ENCODE peak calls at places on chromosome X, in six cellular contexts. One of them, this sample, is unnamed.

GRCh38 chrX:153643431-153644351 is 3.3 kb upstream of the DUSP9 start:
- DNase-seq in GM23338: peak
- DNase-seq in GM12878: no peak
- DNase-seq in OCI-LY7: no peak
- DNase-seq in epithelial cell of esophagus: peak
- DNase-seq in cardiac muscle cell: peak
- DNase-seq in this sample: no peak

GRCh38 chrX:4876268-4876667 is 1162.8 kb upstream of the PRKX start:
- DNase-seq in OCI-LY7: no peak
- DNase-seq in epithelial cell of esophagus: no peak
- DNase-seq in cardiac muscle cell: no peak
- DNase-seq in GM23338: no peak
- DNase-seq in GM12878: no peak
- DNase-seq in this sample: no peak

GRCh38 chrX:149979126-149979644 is 40.9 kb upstream of the EOLA2 start:
- DNase-seq in OCI-LY7: no peak
- DNase-seq in GM12878: no peak
- DNase-seq in GM23338: no peak
- DNase-seq in epithelial cell of esophagus: no peak
- DNase-seq in cardiac muscle cell: no peak
- DNase-seq in this sample: no peak

GRCh38 chrX:41921492-41922124 is 1.7 kb downstream of the CASK start:
- DNase-seq in GM23338: no peak
- DNase-seq in OCI-LY7: peak
- DNase-seq in cardiac muscle cell: no peak
- DNase-seq in epithelial cell of esophagus: peak
- DNase-seq in GM12878: peak
- DNase-seq in this sample: peak

GRCh38 chrX:134737061-134737460 is 78.8 kb upstream of the PLAC1 start:
- DNase-seq in epithelial cell of esophagus: no peak
- DNase-seq in OCI-LY7: no peak
- DNase-seq in GM12878: no peak
- DNase-seq in cardiac muscle cell: no peak
- DNase-seq in GM23338: no peak
- DNase-seq in this sample: no peak

GRCh38 chrX:123476636-123477219 is 256.1 kb downstream of the THOC2 start:
- DNase-seq in epithelial cell of esophagus: no peak
- DNase-seq in cardiac muscle cell: no peak
- DNase-seq in GM12878: no peak
- DNase-seq in OCI-LY7: no peak
- DNase-seq in GM23338: peak
- DNase-seq in this sample: no peak

GRCh38 chrX:119004920-119005524 is 30.6 kb downstream of the LONRF3 start:
- DNase-seq in cardiac muscle cell: peak
- DNase-seq in OCI-LY7: peak
- DNase-seq in GM12878: no peak
- DNase-seq in GM23338: peak
- DNase-seq in epithelial cell of esophagus: peak
- DNase-seq in this sample: peak

GRCh38 chrX:66914082-66914481 is 275.2 kb upstream of the EDA2R start:
- DNase-seq in epithelial cell of esophagus: peak
- DNase-seq in cardiac muscle cell: no peak
- DNase-seq in GM12878: no peak
- DNase-seq in GM23338: peak
- DNase-seq in OCI-LY7: no peak
- DNase-seq in this sample: no peak

GRCh38 chrX:150731795-150732194 is 38.6 kb downstream of the MTMR1 start:
- DNase-seq in epithelial cell of esophagus: peak
- DNase-seq in OCI-LY7: no peak
- DNase-seq in GM23338: no peak
- DNase-seq in GM12878: no peak
- DNase-seq in cardiac muscle cell: no peak
- DNase-seq in this sample: no peak

GRCh38 chrX:65586491-65586890 is 51.9 kb upstream of the LAS1L start:
- DNase-seq in cardiac muscle cell: no peak
- DNase-seq in GM23338: no peak
- DNase-seq in GM12878: no peak
- DNase-seq in OCI-LY7: no peak
- DNase-seq in epithelial cell of esophagus: peak
- DNase-seq in this sample: no peak

GRCh38 chrX:7904557-7904956 is 22.7 kb downstream of the PNPLA4 start:
- DNase-seq in GM12878: no peak
- DNase-seq in cardiac muscle cell: no peak
- DNase-seq in GM23338: no peak
- DNase-seq in epithelial cell of esophagus: peak
- DNase-seq in OCI-LY7: no peak
- DNase-seq in this sample: no peak

GRCh38 chrX:100747090-100747489 is 15.2 kb upstream of the SYTL4 start:
- DNase-seq in GM12878: no peak
- DNase-seq in GM23338: no peak
- DNase-seq in OCI-LY7: no peak
- DNase-seq in epithelial cell of esophagus: no peak
- DNase-seq in cardiac muscle cell: no peak
- DNase-seq in this sample: no peak

GRCh38 chrX:54230440-54231148 is 47.5 kb upstream of the FAM120C start:
- DNase-seq in GM12878: no peak
- DNase-seq in epithelial cell of esophagus: no peak
- DNase-seq in GM23338: peak
- DNase-seq in OCI-LY7: no peak
- DNase-seq in cardiac muscle cell: no peak
- DNase-seq in this sample: no peak

GRCh38 chrX:83469551-83469950 is 38.5 kb upstream of the POU3F4 start:
- DNase-seq in cardiac muscle cell: peak
- DNase-seq in GM12878: no peak
- DNase-seq in OCI-LY7: peak
- DNase-seq in GM23338: peak
- DNase-seq in epithelial cell of esophagus: peak
- DNase-seq in this sample: peak

GRCh38 chrX:96774116-96774515 is 89.5 kb downstream of the DIAPH2 start:
- DNase-seq in cardiac muscle cell: no peak
- DNase-seq in GM12878: no peak
- DNase-seq in epithelial cell of esophagus: no peak
- DNase-seq in OCI-LY7: no peak
- DNase-seq in GM23338: no peak
- DNase-seq in this sample: no peak

GRCh38 chrX:1341531-1342179 is 5.1 kb downstream of the IL3RA start:
- DNase-seq in GM12878: no peak
- DNase-seq in cardiac muscle cell: no peak
- DNase-seq in epithelial cell of esophagus: no peak
- DNase-seq in OCI-LY7: no peak
- DNase-seq in GM23338: no peak
- DNase-seq in this sample: no peak

GRCh38 chrX:23008431-23009099 is 8.8 kb downstream of the DDX53 start:
- DNase-seq in GM23338: peak
- DNase-seq in GM12878: no peak
- DNase-seq in OCI-LY7: peak
- DNase-seq in cardiac muscle cell: peak
- DNase-seq in epithelial cell of esophagus: peak
- DNase-seq in this sample: peak

GRCh38 chrX:95945528-95945927 is 739.1 kb upstream of the DIAPH2 start:
- DNase-seq in epithelial cell of esophagus: peak
- DNase-seq in cardiac muscle cell: no peak
- DNase-seq in GM12878: no peak
- DNase-seq in GM23338: no peak
- DNase-seq in OCI-LY7: no peak
- DNase-seq in this sample: no peak

GRCh38 chrX:10542549-10542948 is 77.8 kb downstream of the MID1 start:
- DNase-seq in GM23338: no peak
- DNase-seq in epithelial cell of esophagus: no peak
- DNase-seq in GM12878: no peak
- DNase-seq in cardiac muscle cell: no peak
- DNase-seq in OCI-LY7: no peak
- DNase-seq in this sample: no peak

GRCh38 chrX:133645977-133646750 is 230.9 kb upstream of the GPC4 start:
- DNase-seq in GM12878: no peak
- DNase-seq in cardiac muscle cell: no peak
- DNase-seq in epithelial cell of esophagus: peak
- DNase-seq in OCI-LY7: no peak
- DNase-seq in GM23338: no peak
- DNase-seq in this sample: no peak

GRCh38 chrX:57595381-57595811 is 3.6 kb downstream of the ZXDB start:
- DNase-seq in OCI-LY7: no peak
- DNase-seq in cardiac muscle cell: no peak
- DNase-seq in epithelial cell of esophagus: peak
- DNase-seq in GM23338: peak
- DNase-seq in GM12878: no peak
- DNase-seq in this sample: peak

GRCh38 chrX:51461053-51462050 is 35.0 kb downstream of the NUDT11 start:
- DNase-seq in OCI-LY7: peak
- DNase-seq in cardiac muscle cell: peak
- DNase-seq in GM12878: no peak
- DNase-seq in GM23338: peak
- DNase-seq in epithelial cell of esophagus: peak
- DNase-seq in this sample: peak

GRCh38 chrX:19888419-19888879 is 1.0 kb upstream of the SH3KBP1 start:
- DNase-seq in OCI-LY7: peak
- DNase-seq in GM12878: no peak
- DNase-seq in GM23338: peak
- DNase-seq in epithelial cell of esophagus: peak
- DNase-seq in cardiac muscle cell: peak
- DNase-seq in this sample: peak

GRCh38 chrX:31058284-31058683 is 13.6 kb downstream of the FTHL17 start:
- DNase-seq in epithelial cell of esophagus: no peak
- DNase-seq in OCI-LY7: no peak
- DNase-seq in cardiac muscle cell: no peak
- DNase-seq in GM23338: no peak
- DNase-seq in GM12878: no peak
- DNase-seq in this sample: no peak

GRCh38 chrX:31060013-31060412 is 11.8 kb downstream of the FTHL17 start:
- DNase-seq in OCI-LY7: no peak
- DNase-seq in GM23338: no peak
- DNase-seq in epithelial cell of esophagus: no peak
- DNase-seq in cardiac muscle cell: no peak
- DNase-seq in GM12878: no peak
- DNase-seq in this sample: no peak

GRCh38 chrX:31063114-31063513 is 8.7 kb downstream of the FTHL17 start:
- DNase-seq in cardiac muscle cell: no peak
- DNase-seq in OCI-LY7: no peak
- DNase-seq in GM12878: no peak
- DNase-seq in epithelial cell of esophagus: no peak
- DNase-seq in GM23338: no peak
- DNase-seq in this sample: peak

GRCh38 chrX:31057691-31058090 is 14.2 kb downstream of the FTHL17 start:
- DNase-seq in GM23338: no peak
- DNase-seq in GM12878: no peak
- DNase-seq in epithelial cell of esophagus: no peak
- DNase-seq in cardiac muscle cell: no peak
- DNase-seq in OCI-LY7: no peak
- DNase-seq in this sample: no peak

DNA sequence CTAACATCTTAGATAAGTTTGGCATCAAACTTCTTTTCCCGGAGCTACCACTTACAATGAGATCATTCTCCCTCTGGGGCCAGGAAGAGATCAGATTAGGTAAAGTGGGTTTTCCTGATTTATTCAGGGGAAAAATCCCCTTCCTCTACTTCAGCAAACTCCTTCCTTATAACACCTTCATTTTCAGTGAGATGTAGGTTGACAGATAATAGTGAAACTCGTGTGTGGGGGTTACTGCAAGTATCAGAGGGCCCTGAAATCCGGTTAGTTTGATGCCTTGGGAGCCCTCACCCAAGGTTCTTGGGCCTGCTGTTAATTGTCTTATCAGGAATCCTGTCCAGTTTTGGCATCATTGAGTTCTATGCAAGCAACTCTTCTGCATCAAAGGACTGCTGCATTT is 10.8 kb downstream of the FTHL17 start:
- DNase-seq in GM23338: no peak
- DNase-seq in OCI-LY7: no peak
- DNase-seq in epithelial cell of esophagus: no peak
- DNase-seq in GM12878: no peak
- DNase-seq in cardiac muscle cell: no peak
- DNase-seq in this sample: peak
- TF ChIP-seq CTCF in GM23338: no peak
- TF ChIP-seq CTCF in OCI-LY7: no peak
- TF ChIP-seq CTCF in epithelial cell of esophagus: no peak
- TF ChIP-seq CTCF in GM12878: no peak
- TF ChIP-seq CTCF in cardiac muscle cell: no peak
- TF ChIP-seq CTCF in this sample: no peak

DNA sequence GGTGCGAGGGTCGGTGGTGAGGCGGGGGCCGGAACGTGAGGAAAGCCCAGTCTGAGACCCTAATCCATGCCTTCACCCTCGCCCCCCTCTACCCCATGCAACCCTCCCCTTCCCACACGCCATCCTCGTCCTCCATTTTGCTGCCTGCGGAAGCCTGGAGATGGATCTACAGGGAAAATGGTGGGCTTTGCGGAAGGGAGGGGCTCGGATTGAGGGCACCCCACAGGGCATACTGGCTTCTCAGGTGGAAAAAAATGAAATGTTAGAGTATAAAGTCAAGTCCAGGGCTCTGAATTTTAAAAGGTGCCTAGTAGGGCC is 819 bp downstream of the BEX4 start:
- DNase-seq in GM23338: no peak
- DNase-seq in epithelial cell of esophagus: no peak
- DNase-seq in GM12878: no peak
- DNase-seq in cardiac muscle cell: no peak
- DNase-seq in OCI-LY7: no peak
- DNase-seq in this sample: no peak
- H3K4me3 ChIP-seq in GM23338: peak
- H3K4me3 ChIP-seq in epithelial cell of esophagus: peak
- H3K4me3 ChIP-seq in GM12878: no peak
- H3K4me3 ChIP-seq in cardiac muscle cell: peak
- H3K4me3 ChIP-seq in OCI-LY7: no peak
- H3K4me3 ChIP-seq in this sample: peak

GRCh38 chrX:131854586-131854985 is 168.5 kb upstream of the STK26 start:
- DNase-seq in GM23338: peak
- DNase-seq in GM12878: no peak
- DNase-seq in OCI-LY7: no peak
- DNase-seq in cardiac muscle cell: no peak
- DNase-seq in epithelial cell of esophagus: peak
- DNase-seq in this sample: no peak
- TF ChIP-seq CTCF in GM23338: peak
- TF ChIP-seq CTCF in GM12878: peak
- TF ChIP-seq CTCF in OCI-LY7: peak
- TF ChIP-seq CTCF in cardiac muscle cell: no peak
- TF ChIP-seq CTCF in epithelial cell of esophagus: peak
- TF ChIP-seq CTCF in this sample: no peak

DNA sequence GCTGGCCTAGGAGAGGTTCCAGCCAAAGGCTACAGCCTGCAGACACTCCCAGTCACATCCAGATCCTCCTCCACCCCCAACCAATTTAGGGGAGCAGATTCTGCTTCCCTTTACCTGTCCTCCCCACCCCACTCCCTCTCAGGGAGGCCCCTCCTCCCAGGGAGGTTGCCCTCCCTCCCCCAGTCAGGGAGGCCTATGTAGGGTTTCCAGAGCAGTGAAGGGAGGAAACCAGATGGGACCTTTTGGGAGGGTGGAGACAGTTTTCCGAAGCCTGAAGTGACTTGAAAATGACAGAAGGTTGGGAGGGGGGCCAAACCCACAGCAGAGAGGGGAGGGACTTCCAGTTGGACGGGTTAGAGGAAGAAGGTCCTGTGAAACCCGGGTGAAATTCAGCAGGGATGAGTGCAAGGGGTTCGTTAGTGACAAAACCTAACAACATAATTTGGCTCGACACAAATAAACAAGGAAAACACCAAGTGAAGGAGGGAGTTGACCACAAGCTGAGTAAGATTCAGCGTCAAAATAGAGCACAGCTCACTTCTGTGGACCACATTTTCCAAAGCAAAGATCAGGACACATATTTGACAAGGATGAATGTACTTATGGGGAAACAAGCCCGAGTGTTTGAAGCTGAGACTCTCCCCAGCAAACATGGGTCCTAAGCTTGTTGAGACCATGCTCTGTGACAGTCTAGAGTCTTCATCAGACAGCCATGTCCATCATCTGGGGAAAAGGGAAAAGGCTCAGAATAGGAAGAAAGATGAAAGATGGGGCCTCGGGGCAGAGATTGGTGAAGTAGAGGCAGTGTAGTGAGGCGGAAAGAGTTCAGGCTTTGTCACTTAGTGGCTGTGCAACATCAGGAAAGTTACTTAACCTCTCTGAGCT is 46.4 kb downstream of the PRPS1 start:
- DNase-seq in epithelial cell of esophagus: peak
- DNase-seq in GM12878: no peak
- DNase-seq in GM23338: no peak
- DNase-seq in cardiac muscle cell: no peak
- DNase-seq in OCI-LY7: peak
- DNase-seq in this sample: peak
- H3K4me3 ChIP-seq in epithelial cell of esophagus: peak
- H3K4me3 ChIP-seq in GM12878: peak
- H3K4me3 ChIP-seq in GM23338: no peak
- H3K4me3 ChIP-seq in cardiac muscle cell: no peak
- H3K4me3 ChIP-seq in OCI-LY7: peak
- H3K4me3 ChIP-seq in this sample: no peak

This sample was measured in GM12865.